ENCODE peak calls at places on chromosomes 4 and X, in nine cellular contexts. I, W, P, B, S, M, Q, F and Y are unnamed samples.

GRCh38 chr4:11634283-11634682 is 205.6 kb upstream of the HS3ST1 start:
- DNase-seq in I (no peak), W (peak; percentile 26), P (peak; percentile 60), B (no peak), S (no peak), M (no peak), Q (no peak), F (no peak), Y (no peak)

GRCh38 chrX:10665681-10666080 is 45.3 kb upstream of the MID1 start:
- DNase-seq in I (no peak), W (no peak), P (no peak), B (no peak), S (no peak), M (no peak), Q (no peak), F (no peak), Y (no peak)

GRCh38 chrX:64885850-64886249 is 90.4 kb downstream of the ZC4H2 start:
- DNase-seq in I (no peak), W (peak; percentile 0), P (no peak), B (no peak), S (peak; percentile 37), M (peak; percentile 4), Q (no peak), F (no peak), Y (no peak)

GRCh38 chr4:88865466-88865865 is 167.8 kb upstream of the NAP1L5 start:
- DNase-seq in I (no peak), W (no peak), P (no peak), B (no peak), S (no peak), M (no peak), Q (no peak), F (peak; percentile 21), Y (no peak)

GRCh38 chr4:161936625-161937133 is 227.1 kb downstream of the FSTL5 start:
- DNase-seq in I (peak; percentile 73), W (peak; percentile 66), P (no peak), B (no peak), S (no peak), M (peak; percentile 86), Q (no peak), F (peak; percentile 50), Y (no peak)

GRCh38 chr4:140309124-140309870 is 64.1 kb upstream of the SCOC start:
- DNase-seq in I (no peak), W (no peak), P (no peak), B (no peak), S (no peak), M (no peak), Q (no peak), F (no peak), Y (no peak)

GRCh38 chrX:148568763-148569162 is 68.3 kb downstream of the AFF2 start:
- DNase-seq in I (no peak), W (no peak), P (no peak), B (no peak), S (no peak), M (no peak), Q (no peak), F (no peak), Y (no peak)

GRCh38 chrX:30787012-30787411 is 102.0 kb downstream of the TAB3 start:
- DNase-seq in I (no peak), W (no peak), P (peak; percentile 17), B (no peak), S (no peak), M (no peak), Q (no peak), F (no peak), Y (no peak)

GRCh38 chrX:28920554-28920953 is 333.3 kb downstream of the IL1RAPL1 start:
- DNase-seq in I (no peak), W (no peak), P (no peak), B (no peak), S (no peak), M (no peak), Q (no peak), F (no peak), Y (no peak)

GRCh38 chr4:7158991-7159390 is 33.3 kb upstream of the SORCS2 start:
- DNase-seq in I (no peak), W (no peak), P (no peak), B (no peak), S (no peak), M (no peak), Q (no peak), F (no peak), Y (no peak)

GRCh38 chr4:101948951-101949350 is 158.4 kb downstream of the BANK1 start:
- DNase-seq in I (no peak), W (no peak), P (no peak), B (no peak), S (no peak), M (no peak), Q (no peak), F (no peak), Y (no peak)

GRCh38 chr4:53267026-53267425 is 98.8 kb downstream of the SCFD2 start:
- DNase-seq in I (no peak), W (no peak), P (no peak), B (peak; percentile 27), S (no peak), M (no peak), Q (no peak), F (no peak), Y (no peak)

GRCh38 chr4:82587826-82588225 is 26.0 kb upstream of the TMEM150C start:
- DNase-seq in I (no peak), W (no peak), P (no peak), B (no peak), S (no peak), M (no peak), Q (no peak), F (no peak), Y (no peak)

GRCh38 chr4:53764761-53765490 is 173.6 kb upstream of the LNX1 start:
- DNase-seq in I (no peak), W (no peak), P (no peak), B (no peak), S (no peak), M (no peak), Q (no peak), F (no peak), Y (no peak)

GRCh38 chrX:72276478-72276953 is 532 bp downstream of the RPS4X start:
- DNase-seq in I (no peak), W (no peak), P (no peak), B (no peak), S (no peak), M (no peak), Q (no peak), F (no peak), Y (no peak)

GRCh38 chr4:5711479-5712184 is 631 bp downstream of the EVC start:
- DNase-seq in I (no peak), W (no peak), P (no peak), B (no peak), S (no peak), M (no peak), Q (no peak), F (peak; percentile 50), Y (no peak)

GRCh38 chr4:155769092-155769491 is 10.3 kb downstream of the GUCY1B1 start:
- DNase-seq in I (no peak), W (no peak), P (no peak), B (peak; percentile 29), S (no peak), M (no peak), Q (no peak), F (no peak), Y (no peak)

DNA sequence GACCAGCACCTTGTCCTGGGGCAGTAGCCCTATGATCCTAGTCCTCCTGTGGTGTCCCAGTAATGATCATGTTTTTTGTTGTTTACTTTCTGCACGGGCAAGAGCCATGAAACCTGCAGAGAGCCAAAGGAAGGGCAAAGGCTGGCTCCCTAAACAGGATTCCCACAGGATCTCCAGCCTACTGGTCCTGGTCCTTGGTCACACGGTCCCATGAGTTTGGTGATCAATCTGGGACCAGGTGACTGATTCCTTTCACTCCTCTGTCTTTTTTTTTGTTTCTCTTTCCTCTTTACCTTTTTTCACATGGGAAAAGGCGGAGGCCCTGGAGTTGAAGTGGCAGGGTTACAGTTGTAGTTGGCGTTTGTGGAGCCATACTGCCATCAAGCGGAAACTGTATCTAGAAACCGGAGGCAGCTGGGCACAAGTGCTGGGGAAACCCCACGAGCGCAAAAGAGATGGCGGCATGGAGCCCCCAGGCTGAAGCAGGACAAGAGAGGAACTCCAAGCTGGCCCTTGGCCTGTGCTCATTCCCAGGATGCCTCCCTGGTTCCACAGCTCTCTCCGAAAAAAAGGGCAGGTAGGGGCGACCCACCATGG is 34.6 kb downstream of the NBDY start:
- DNase-seq in I (no peak), W (no peak), P (peak; percentile 82), B (no peak), S (no peak), M (no peak), Q (no peak), F (no peak), Y (no peak)
- TF ChIP-seq CTCF in I (no peak), W (no peak), P (peak; percentile 46), B (no peak), S (no peak), M (no peak), Q (no peak), F (no peak), Y (peak; percentile 38)

DNA sequence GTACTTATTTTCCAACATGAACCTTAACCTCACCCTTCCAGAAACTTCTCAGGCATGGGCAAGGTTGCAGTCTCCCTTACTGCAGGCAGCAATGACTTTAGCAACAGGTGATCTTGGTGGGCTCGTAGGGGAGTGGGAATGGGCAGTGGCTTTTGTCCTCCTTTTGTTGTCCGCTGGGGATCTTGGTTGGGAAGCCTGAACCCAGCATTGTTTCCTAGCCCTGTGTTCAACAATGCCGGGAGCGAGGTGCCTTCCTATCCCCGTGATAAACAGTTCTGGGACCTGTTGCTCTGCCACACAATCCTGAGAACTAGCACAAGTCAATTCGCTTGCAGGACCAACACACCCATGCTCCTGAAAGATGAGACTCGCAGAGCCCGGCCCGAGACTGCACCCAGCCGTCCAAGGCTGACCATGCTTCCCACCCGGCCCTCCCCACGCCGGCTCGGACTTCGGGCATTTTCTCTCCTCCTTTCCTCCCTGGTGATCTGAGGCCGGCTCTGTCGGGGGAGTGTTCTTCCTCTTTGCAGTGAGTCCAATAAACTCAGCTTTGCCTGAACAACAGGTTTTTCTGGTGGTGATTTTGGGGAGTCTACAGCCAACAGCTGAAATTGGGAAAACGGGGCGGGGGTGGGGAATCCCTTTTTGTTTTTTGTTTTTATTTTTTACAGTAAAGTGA is 20.2 kb downstream of the IRAK1 start:
- DNase-seq in I (no peak), W (peak; percentile 38), P (no peak), B (no peak), S (no peak), M (no peak), Q (no peak), F (no peak), Y (no peak)
- H3K4me3 ChIP-seq in I (no peak overlapping the region), W (no peak overlapping the region), P (peak overlapping the region; percentile 18), B (no peak overlapping the region), S (no peak overlapping the region), M (no peak overlapping the region), Q (no peak overlapping the region), F (no peak overlapping the region), Y (no peak overlapping the region)

GRCh38 chrX:51641421-51642021 is 22.8 kb upstream of the CENPVL3 start:
- DNase-seq in I (peak; percentile 1), W (no peak), P (no peak), B (peak; percentile 18), S (peak; percentile 47), M (peak; percentile 36), Q (no peak), F (peak; percentile 71), Y (no peak)
- TF ChIP-seq CTCF in I (peak; percentile 44), W (peak; percentile 69), P (no peak), B (peak; percentile 51), S (peak; percentile 78), M (peak; percentile 43), Q (no peak), F (peak; percentile 51), Y (peak; percentile 33)

DNA sequence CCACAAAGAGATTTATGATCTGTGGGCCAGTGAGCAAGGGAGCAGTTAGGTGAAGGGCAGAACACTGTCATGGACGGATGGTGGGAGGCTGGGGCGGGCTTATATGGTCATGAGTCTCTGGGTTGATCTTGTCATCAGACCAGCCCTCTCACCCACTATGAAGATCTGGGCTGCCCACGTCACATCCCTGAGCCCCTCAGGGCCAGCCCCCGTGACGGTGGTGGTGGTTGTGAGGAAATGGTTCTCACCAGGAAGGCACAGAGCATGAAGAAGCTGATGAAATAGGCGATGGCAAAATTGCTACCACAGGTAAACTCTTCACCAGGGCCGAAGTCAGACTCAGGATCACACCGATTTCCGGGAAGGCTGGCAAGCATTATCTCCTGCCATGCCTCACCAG is 11.1 kb upstream of the SYP start:
- DNase-seq in I (no peak), W (no peak), P (no peak), B (no peak), S (no peak), M (no peak), Q (no peak), F (no peak), Y (no peak)
- H3K4me3 ChIP-seq in I (no peak overlapping the region), W (no peak overlapping the region), P (no peak overlapping the region), B (no peak overlapping the region), S (no peak overlapping the region), M (no peak overlapping the region), Q (no peak overlapping the region), F (no peak overlapping the region), Y (no peak overlapping the region)